ENCODE peak calls at places on chromosomes 5 and 9, in six cellular contexts. One of them, this sample, is unnamed.

GRCh38 chr9:136687721-136688223 is 515 bp upstream of the AGPAT2 start:
- DNase-seq in H54: no peak
- DNase-seq in OCI-LY7: no peak
- DNase-seq in NB4: no peak
- DNase-seq in KBM-7: no peak
- DNase-seq in fibroblast of mammary gland: no peak
- DNase-seq in this sample: no peak

GRCh38 chr9:93669116-93669957 is 93.0 kb downstream of the PHF2 start:
- DNase-seq in H54: no peak
- DNase-seq in OCI-LY7: no peak
- DNase-seq in NB4: no peak
- DNase-seq in KBM-7: no peak
- DNase-seq in fibroblast of mammary gland: no peak
- DNase-seq in this sample: no peak

GRCh38 chr9:94576131-94576530 is 17.5 kb downstream of the FBP2 start:
- DNase-seq in H54: no peak
- DNase-seq in OCI-LY7: no peak
- DNase-seq in NB4: peak; percentile 54
- DNase-seq in KBM-7: peak; percentile 11
- DNase-seq in fibroblast of mammary gland: no peak
- DNase-seq in this sample: no peak

GRCh38 chr5:57210633-57211032 is 36.8 kb downstream of the GPBP1 start:
- DNase-seq in H54: no peak
- DNase-seq in OCI-LY7: no peak
- DNase-seq in NB4: no peak
- DNase-seq in KBM-7: no peak
- DNase-seq in fibroblast of mammary gland: no peak
- DNase-seq in this sample: no peak

GRCh38 chr9:114507726-114508125 is 2.5 kb upstream of the WHRN start:
- DNase-seq in H54: no peak
- DNase-seq in OCI-LY7: peak; percentile 64
- DNase-seq in NB4: peak; percentile 59
- DNase-seq in KBM-7: peak; percentile 25
- DNase-seq in fibroblast of mammary gland: peak; percentile 21
- DNase-seq in this sample: no peak

GRCh38 chr5:42591026-42591425 is 165.6 kb upstream of the CCDC152 start:
- DNase-seq in H54: no peak
- DNase-seq in OCI-LY7: no peak
- DNase-seq in NB4: no peak
- DNase-seq in KBM-7: no peak
- DNase-seq in fibroblast of mammary gland: peak; percentile 45
- DNase-seq in this sample: no peak

GRCh38 chr9:134205636-134206316 is 41.4 kb upstream of the RNU6ATAC start:
- DNase-seq in H54: no peak
- DNase-seq in OCI-LY7: no peak
- DNase-seq in NB4: no peak
- DNase-seq in KBM-7: no peak
- DNase-seq in fibroblast of mammary gland: peak; percentile 90
- DNase-seq in this sample: no peak

GRCh38 chr5:180126716-180127681 is 55.4 kb upstream of the RNF130 start:
- DNase-seq in H54: no peak
- DNase-seq in OCI-LY7: peak; percentile 13
- DNase-seq in NB4: peak; percentile 30
- DNase-seq in KBM-7: peak; percentile 39
- DNase-seq in fibroblast of mammary gland: peak; percentile 4
- DNase-seq in this sample: peak; percentile 37

GRCh38 chr5:132497488-132497997 is 7.0 kb upstream of the IRF1 start:
- DNase-seq in H54: peak; percentile 91
- DNase-seq in OCI-LY7: peak; percentile 25
- DNase-seq in NB4: no peak
- DNase-seq in KBM-7: no peak
- DNase-seq in fibroblast of mammary gland: peak; percentile 90
- DNase-seq in this sample: no peak

GRCh38 chr5:138722518-138722917 is 30.7 kb upstream of the CTNNA1 start:
- DNase-seq in H54: no peak
- DNase-seq in OCI-LY7: no peak
- DNase-seq in NB4: no peak
- DNase-seq in KBM-7: no peak
- DNase-seq in fibroblast of mammary gland: no peak
- DNase-seq in this sample: no peak

GRCh38 chr5:72347801-72348305 is 27.7 kb downstream of the PTCD2 start:
- DNase-seq in H54: peak; percentile 66
- DNase-seq in OCI-LY7: no peak
- DNase-seq in NB4: no peak
- DNase-seq in KBM-7: no peak
- DNase-seq in fibroblast of mammary gland: peak; percentile 97
- DNase-seq in this sample: no peak

GRCh38 chr5:83374547-83374946 is 97.0 kb upstream of the VCAN start:
- DNase-seq in H54: no peak
- DNase-seq in OCI-LY7: no peak
- DNase-seq in NB4: no peak
- DNase-seq in KBM-7: no peak
- DNase-seq in fibroblast of mammary gland: peak; percentile 94
- DNase-seq in this sample: no peak

GRCh38 chr5:78518365-78519197 is 130.0 kb downstream of the LHFPL2 start:
- DNase-seq in H54: peak; percentile 92
- DNase-seq in OCI-LY7: no peak
- DNase-seq in NB4: no peak
- DNase-seq in KBM-7: no peak
- DNase-seq in fibroblast of mammary gland: peak; percentile 84
- DNase-seq in this sample: no peak

GRCh38 chr5:96426831-96427230 is 6.2 kb downstream of the PCSK1 start:
- DNase-seq in H54: no peak
- DNase-seq in OCI-LY7: no peak
- DNase-seq in NB4: no peak
- DNase-seq in KBM-7: no peak
- DNase-seq in fibroblast of mammary gland: no peak
- DNase-seq in this sample: no peak

GRCh38 chr5:8410618-8411017 is 541.7 kb downstream of the MTRR start:
- DNase-seq in H54: no peak
- DNase-seq in OCI-LY7: no peak
- DNase-seq in NB4: no peak
- DNase-seq in KBM-7: no peak
- DNase-seq in fibroblast of mammary gland: no peak
- DNase-seq in this sample: no peak

GRCh38 chr9:133227242-133227860 is 18.3 kb upstream of the OBP2B start:
- DNase-seq in H54: no peak
- DNase-seq in OCI-LY7: no peak
- DNase-seq in NB4: no peak
- DNase-seq in KBM-7: no peak
- DNase-seq in fibroblast of mammary gland: no peak
- DNase-seq in this sample: no peak

GRCh38 chr5:163434410-163434866 is 3.0 kb upstream of the CCNG1 start:
- DNase-seq in H54: no peak
- DNase-seq in OCI-LY7: no peak
- DNase-seq in NB4: no peak
- DNase-seq in KBM-7: peak; percentile 39
- DNase-seq in fibroblast of mammary gland: peak; percentile 26
- DNase-seq in this sample: no peak

GRCh38 chr5:123429993-123430392 is 6.8 kb upstream of the CEP120 start:
- DNase-seq in H54: no peak
- DNase-seq in OCI-LY7: no peak
- DNase-seq in NB4: peak; percentile 94
- DNase-seq in KBM-7: no peak
- DNase-seq in fibroblast of mammary gland: peak; percentile 93
- DNase-seq in this sample: no peak

GRCh38 chr5:95912029-95912428 is 49.6 kb downstream of the ELL2 start:
- DNase-seq in H54: no peak
- DNase-seq in OCI-LY7: no peak
- DNase-seq in NB4: no peak
- DNase-seq in KBM-7: no peak
- DNase-seq in fibroblast of mammary gland: no peak
- DNase-seq in this sample: no peak

GRCh38 chr9:138105123-138105415 is 227.5 kb downstream of the CACNA1B start:
- DNase-seq in H54: no peak
- DNase-seq in OCI-LY7: no peak
- DNase-seq in NB4: no peak
- DNase-seq in KBM-7: no peak
- DNase-seq in fibroblast of mammary gland: no peak
- DNase-seq in this sample: no peak

GRCh38 chr5:150140830-150141229 is 14.8 kb downstream of the PDGFRB start:
- DNase-seq in H54: no peak
- DNase-seq in OCI-LY7: no peak
- DNase-seq in NB4: peak; percentile 60
- DNase-seq in KBM-7: no peak
- DNase-seq in fibroblast of mammary gland: peak; percentile 91
- DNase-seq in this sample: no peak

GRCh38 chr9:19286634-19287188 is 56.2 kb downstream of the DENND4C start:
- DNase-seq in H54: no peak
- DNase-seq in OCI-LY7: no peak
- DNase-seq in NB4: no peak
- DNase-seq in KBM-7: no peak
- DNase-seq in fibroblast of mammary gland: peak; percentile 42
- DNase-seq in this sample: no peak

GRCh38 chr5:173823721-173824567 is 64.2 kb upstream of the CPEB4 start:
- DNase-seq in H54: peak; percentile 85
- DNase-seq in OCI-LY7: no peak
- DNase-seq in NB4: no peak
- DNase-seq in KBM-7: no peak
- DNase-seq in fibroblast of mammary gland: peak; percentile 81
- DNase-seq in this sample: no peak

GRCh38 chr5:139664727-139665351 is 16.7 kb downstream of the CXXC5 start:
- DNase-seq in H54: no peak
- DNase-seq in OCI-LY7: no peak
- DNase-seq in NB4: no peak
- DNase-seq in KBM-7: no peak
- DNase-seq in fibroblast of mammary gland: no peak
- DNase-seq in this sample: no peak

GRCh38 chr5:145483211-145483610 is 351.9 kb downstream of the PRELID2 start:
- DNase-seq in H54: no peak
- DNase-seq in OCI-LY7: no peak
- DNase-seq in NB4: no peak
- DNase-seq in KBM-7: no peak
- DNase-seq in fibroblast of mammary gland: peak; percentile 90
- DNase-seq in this sample: no peak

GRCh38 chr5:378301-378891 is 56.9 kb downstream of the AHRR start:
- DNase-seq in H54: no peak
- DNase-seq in OCI-LY7: no peak
- DNase-seq in NB4: peak; percentile 84
- DNase-seq in KBM-7: no peak
- DNase-seq in fibroblast of mammary gland: peak; percentile 45
- DNase-seq in this sample: no peak

GRCh38 chr5:163619951-163620350 is 114.5 kb downstream of the MAT2B start:
- DNase-seq in H54: no peak
- DNase-seq in OCI-LY7: no peak
- DNase-seq in NB4: no peak
- DNase-seq in KBM-7: no peak
- DNase-seq in fibroblast of mammary gland: no peak
- DNase-seq in this sample: no peak

GRCh38 chr9:81631213-81631745 is 58.1 kb downstream of the TLE1 start:
- DNase-seq in H54: no peak
- DNase-seq in OCI-LY7: no peak
- DNase-seq in NB4: no peak
- DNase-seq in KBM-7: no peak
- DNase-seq in fibroblast of mammary gland: no peak
- DNase-seq in this sample: no peak

GRCh38 chr5:9265391-9266287 is 280.2 kb downstream of the SEMA5A start:
- DNase-seq in H54: peak; percentile 31
- DNase-seq in OCI-LY7: no peak
- DNase-seq in NB4: no peak
- DNase-seq in KBM-7: no peak
- DNase-seq in fibroblast of mammary gland: peak; percentile 96
- DNase-seq in this sample: no peak

GRCh38 chr9:72473474-72474241 is 47.8 kb upstream of the TMC1 start:
- DNase-seq in H54: no peak
- DNase-seq in OCI-LY7: no peak
- DNase-seq in NB4: no peak
- DNase-seq in KBM-7: no peak
- DNase-seq in fibroblast of mammary gland: peak; percentile 46
- DNase-seq in this sample: no peak

GRCh38 chr9:36802171-36802920 is 229.7 kb downstream of the MELK start:
- DNase-seq in H54: peak; percentile 16
- DNase-seq in OCI-LY7: no peak
- DNase-seq in NB4: no peak
- DNase-seq in KBM-7: no peak
- DNase-seq in fibroblast of mammary gland: peak; percentile 30
- DNase-seq in this sample: no peak

GRCh38 chr5:178113841-178114324 is 551 bp downstream of the N4BP3 start:
- DNase-seq in H54: no peak
- DNase-seq in OCI-LY7: peak; percentile 45
- DNase-seq in NB4: peak; percentile 23
- DNase-seq in KBM-7: no peak
- DNase-seq in fibroblast of mammary gland: no peak
- DNase-seq in this sample: no peak

GRCh38 chr9:125119643-125120286 is 23.6 kb downstream of the SCAI start:
- DNase-seq in H54: no peak
- DNase-seq in OCI-LY7: peak; percentile 47
- DNase-seq in NB4: no peak
- DNase-seq in KBM-7: peak; percentile 27
- DNase-seq in fibroblast of mammary gland: peak; percentile 52
- DNase-seq in this sample: no peak

GRCh38 chr9:134544388-134545212 is 97.0 kb upstream of the COL5A1 start:
- DNase-seq in H54: peak; percentile 94
- DNase-seq in OCI-LY7: no peak
- DNase-seq in NB4: no peak
- DNase-seq in KBM-7: no peak
- DNase-seq in fibroblast of mammary gland: peak; percentile 63
- DNase-seq in this sample: no peak

GRCh38 chr9:33785914-33786313 is 9.4 kb upstream of the PRSS3 start:
- DNase-seq in H54: no peak
- DNase-seq in OCI-LY7: peak; percentile 38
- DNase-seq in NB4: peak; percentile 54
- DNase-seq in KBM-7: peak; percentile 30
- DNase-seq in fibroblast of mammary gland: peak; percentile 36
- DNase-seq in this sample: no peak

GRCh38 chr9:109441296-109441695 is 56.8 kb downstream of the PTPN3 start:
- DNase-seq in H54: peak; percentile 23
- DNase-seq in OCI-LY7: no peak
- DNase-seq in NB4: no peak
- DNase-seq in KBM-7: no peak
- DNase-seq in fibroblast of mammary gland: no peak
- DNase-seq in this sample: no peak

This sample was measured in GDM1.